ENCODE peak calls at places on chromosomes 12 and 14, in five cellular contexts. One of them, this sample, is unnamed.

GRCh38 chr14:77007975-77008421 is 20.5 kb downstream of the IRF2BPL start:
- DNase-seq in IMR-90: no peak
- DNase-seq in activated T-helper 2 cell treated with anti-CD3 and anti-CD28 coated beads, Interferon-gamma antibody, Interleukin-2, Interleukin-4, amounts not matched to agents 10 μg/mL and 5 μg/mL and 100 μg/mL, durations not matched to agents 14 hours and 24 hours and 36 hours: no peak
- DNase-seq in pulmonary artery endothelial cell: no peak
- DNase-seq in HFFc6: no peak
- DNase-seq in this sample: no peak

GRCh38 chr14:96178674-96179321 is 25.8 kb upstream of the BDKRB2 start:
- DNase-seq in IMR-90: peak; percentile 62
- DNase-seq in activated T-helper 2 cell treated with anti-CD3 and anti-CD28 coated beads, Interferon-gamma antibody, Interleukin-2, Interleukin-4, amounts not matched to agents 10 μg/mL and 5 μg/mL and 100 μg/mL, durations not matched to agents 14 hours and 24 hours and 36 hours: no peak
- DNase-seq in pulmonary artery endothelial cell: no peak
- DNase-seq in HFFc6: no peak
- DNase-seq in this sample: no peak

GRCh38 chr12:12926571-12927071 is 25.3 kb downstream of the GPRC5D start:
- DNase-seq in IMR-90: no peak
- DNase-seq in activated T-helper 2 cell treated with anti-CD3 and anti-CD28 coated beads, Interferon-gamma antibody, Interleukin-2, Interleukin-4, amounts not matched to agents 10 μg/mL and 5 μg/mL and 100 μg/mL, durations not matched to agents 14 hours and 24 hours and 36 hours: no peak
- DNase-seq in pulmonary artery endothelial cell: no peak
- DNase-seq in HFFc6: peak; percentile 26
- DNase-seq in this sample: no peak

GRCh38 chr14:96961895-96962294 is 164.7 kb downstream of the VRK1 start:
- DNase-seq in IMR-90: no peak
- DNase-seq in activated T-helper 2 cell treated with anti-CD3 and anti-CD28 coated beads, Interferon-gamma antibody, Interleukin-2, Interleukin-4, amounts not matched to agents 10 μg/mL and 5 μg/mL and 100 μg/mL, durations not matched to agents 14 hours and 24 hours and 36 hours: no peak
- DNase-seq in pulmonary artery endothelial cell: no peak
- DNase-seq in HFFc6: no peak
- DNase-seq in this sample: no peak

GRCh38 chr12:75908961-75909699 is 122.4 kb downstream of the PHLDA1 start:
- DNase-seq in IMR-90: peak; percentile 82
- DNase-seq in activated T-helper 2 cell treated with anti-CD3 and anti-CD28 coated beads, Interferon-gamma antibody, Interleukin-2, Interleukin-4, amounts not matched to agents 10 μg/mL and 5 μg/mL and 100 μg/mL, durations not matched to agents 14 hours and 24 hours and 36 hours: no peak
- DNase-seq in pulmonary artery endothelial cell: peak; percentile 85
- DNase-seq in HFFc6: peak; percentile 30
- DNase-seq in this sample: peak; percentile 80

GRCh38 chr12:92503029-92503931 is 199.5 kb upstream of the PLEKHG7 start:
- DNase-seq in IMR-90: no peak
- DNase-seq in activated T-helper 2 cell treated with anti-CD3 and anti-CD28 coated beads, Interferon-gamma antibody, Interleukin-2, Interleukin-4, amounts not matched to agents 10 μg/mL and 5 μg/mL and 100 μg/mL, durations not matched to agents 14 hours and 24 hours and 36 hours: no peak
- DNase-seq in pulmonary artery endothelial cell: no peak
- DNase-seq in HFFc6: no peak
- DNase-seq in this sample: no peak

GRCh38 chr12:4293299-4293941 is 19.9 kb downstream of the CCND2 start:
- DNase-seq in IMR-90: no peak
- DNase-seq in activated T-helper 2 cell treated with anti-CD3 and anti-CD28 coated beads, Interferon-gamma antibody, Interleukin-2, Interleukin-4, amounts not matched to agents 10 μg/mL and 5 μg/mL and 100 μg/mL, durations not matched to agents 14 hours and 24 hours and 36 hours: no peak
- DNase-seq in pulmonary artery endothelial cell: no peak
- DNase-seq in HFFc6: no peak
- DNase-seq in this sample: no peak

GRCh38 chr14:75559451-75560187 is 18.8 kb upstream of the FLVCR2 start:
- DNase-seq in IMR-90: peak; percentile 30
- DNase-seq in activated T-helper 2 cell treated with anti-CD3 and anti-CD28 coated beads, Interferon-gamma antibody, Interleukin-2, Interleukin-4, amounts not matched to agents 10 μg/mL and 5 μg/mL and 100 μg/mL, durations not matched to agents 14 hours and 24 hours and 36 hours: peak; percentile 28
- DNase-seq in pulmonary artery endothelial cell: no peak
- DNase-seq in HFFc6: peak; percentile 6
- DNase-seq in this sample: peak; percentile 42

GRCh38 chr12:122886851-122887816 is 8.8 kb downstream of the VPS37B start:
- DNase-seq in IMR-90: peak; percentile 76
- DNase-seq in activated T-helper 2 cell treated with anti-CD3 and anti-CD28 coated beads, Interferon-gamma antibody, Interleukin-2, Interleukin-4, amounts not matched to agents 10 μg/mL and 5 μg/mL and 100 μg/mL, durations not matched to agents 14 hours and 24 hours and 36 hours: no peak
- DNase-seq in pulmonary artery endothelial cell: no peak
- DNase-seq in HFFc6: peak; percentile 43
- DNase-seq in this sample: no peak

GRCh38 chr12:11901687-11902524 is 168.8 kb upstream of the BCL2L14 start:
- DNase-seq in IMR-90: no peak
- DNase-seq in activated T-helper 2 cell treated with anti-CD3 and anti-CD28 coated beads, Interferon-gamma antibody, Interleukin-2, Interleukin-4, amounts not matched to agents 10 μg/mL and 5 μg/mL and 100 μg/mL, durations not matched to agents 14 hours and 24 hours and 36 hours: no peak
- DNase-seq in pulmonary artery endothelial cell: no peak
- DNase-seq in HFFc6: no peak
- DNase-seq in this sample: no peak

GRCh38 chr14:95652171-95652570 is 34.1 kb upstream of the TCL1B start:
- DNase-seq in IMR-90: no peak
- DNase-seq in activated T-helper 2 cell treated with anti-CD3 and anti-CD28 coated beads, Interferon-gamma antibody, Interleukin-2, Interleukin-4, amounts not matched to agents 10 μg/mL and 5 μg/mL and 100 μg/mL, durations not matched to agents 14 hours and 24 hours and 36 hours: no peak
- DNase-seq in pulmonary artery endothelial cell: no peak
- DNase-seq in HFFc6: no peak
- DNase-seq in this sample: no peak

GRCh38 chr12:4850857-4851380 is 58.8 kb upstream of the KCNA1 start:
- DNase-seq in IMR-90: no peak
- DNase-seq in activated T-helper 2 cell treated with anti-CD3 and anti-CD28 coated beads, Interferon-gamma antibody, Interleukin-2, Interleukin-4, amounts not matched to agents 10 μg/mL and 5 μg/mL and 100 μg/mL, durations not matched to agents 14 hours and 24 hours and 36 hours: no peak
- DNase-seq in pulmonary artery endothelial cell: no peak
- DNase-seq in HFFc6: no peak
- DNase-seq in this sample: no peak

GRCh38 chr12:22733756-22734155 is 108.8 kb downstream of the ETNK1 start:
- DNase-seq in IMR-90: no peak
- DNase-seq in activated T-helper 2 cell treated with anti-CD3 and anti-CD28 coated beads, Interferon-gamma antibody, Interleukin-2, Interleukin-4, amounts not matched to agents 10 μg/mL and 5 μg/mL and 100 μg/mL, durations not matched to agents 14 hours and 24 hours and 36 hours: no peak
- DNase-seq in pulmonary artery endothelial cell: no peak
- DNase-seq in HFFc6: peak; percentile 11
- DNase-seq in this sample: no peak

GRCh38 chr14:58243790-58244555 is 670 bp upstream of the PSMA3 start:
- DNase-seq in IMR-90: no peak
- DNase-seq in activated T-helper 2 cell treated with anti-CD3 and anti-CD28 coated beads, Interferon-gamma antibody, Interleukin-2, Interleukin-4, amounts not matched to agents 10 μg/mL and 5 μg/mL and 100 μg/mL, durations not matched to agents 14 hours and 24 hours and 36 hours: no peak
- DNase-seq in pulmonary artery endothelial cell: no peak
- DNase-seq in HFFc6: no peak
- DNase-seq in this sample: no peak

GRCh38 chr14:72884386-72884785 is 9.5 kb downstream of the DPF3 start:
- DNase-seq in IMR-90: no peak
- DNase-seq in activated T-helper 2 cell treated with anti-CD3 and anti-CD28 coated beads, Interferon-gamma antibody, Interleukin-2, Interleukin-4, amounts not matched to agents 10 μg/mL and 5 μg/mL and 100 μg/mL, durations not matched to agents 14 hours and 24 hours and 36 hours: no peak
- DNase-seq in pulmonary artery endothelial cell: no peak
- DNase-seq in HFFc6: no peak
- DNase-seq in this sample: no peak

GRCh38 chr14:98694541-98694940 is 577.5 kb downstream of the BCL11B start:
- DNase-seq in IMR-90: no peak
- DNase-seq in activated T-helper 2 cell treated with anti-CD3 and anti-CD28 coated beads, Interferon-gamma antibody, Interleukin-2, Interleukin-4, amounts not matched to agents 10 μg/mL and 5 μg/mL and 100 μg/mL, durations not matched to agents 14 hours and 24 hours and 36 hours: no peak
- DNase-seq in pulmonary artery endothelial cell: no peak
- DNase-seq in HFFc6: no peak
- DNase-seq in this sample: no peak

GRCh38 chr12:114395755-114396152 is 10.2 kb downstream of the TBX5 start:
- DNase-seq in IMR-90: peak; percentile 90
- DNase-seq in activated T-helper 2 cell treated with anti-CD3 and anti-CD28 coated beads, Interferon-gamma antibody, Interleukin-2, Interleukin-4, amounts not matched to agents 10 μg/mL and 5 μg/mL and 100 μg/mL, durations not matched to agents 14 hours and 24 hours and 36 hours: no peak
- DNase-seq in pulmonary artery endothelial cell: no peak
- DNase-seq in HFFc6: peak; percentile 94
- DNase-seq in this sample: no peak

GRCh38 chr12:6061661-6062060 is 62.8 kb downstream of the VWF start:
- DNase-seq in IMR-90: peak; percentile 70
- DNase-seq in activated T-helper 2 cell treated with anti-CD3 and anti-CD28 coated beads, Interferon-gamma antibody, Interleukin-2, Interleukin-4, amounts not matched to agents 10 μg/mL and 5 μg/mL and 100 μg/mL, durations not matched to agents 14 hours and 24 hours and 36 hours: no peak
- DNase-seq in pulmonary artery endothelial cell: no peak
- DNase-seq in HFFc6: peak; percentile 25
- DNase-seq in this sample: no peak

GRCh38 chr14:49621114-49621881 is 699 bp downstream of the MGAT2 start:
- DNase-seq in IMR-90: peak; percentile 28
- DNase-seq in activated T-helper 2 cell treated with anti-CD3 and anti-CD28 coated beads, Interferon-gamma antibody, Interleukin-2, Interleukin-4, amounts not matched to agents 10 μg/mL and 5 μg/mL and 100 μg/mL, durations not matched to agents 14 hours and 24 hours and 36 hours: no peak
- DNase-seq in pulmonary artery endothelial cell: peak; percentile 26
- DNase-seq in HFFc6: peak; percentile 40
- DNase-seq in this sample: peak; percentile 84

GRCh38 chr12:124867389-124867930 is 3.8 kb upstream of the SCARB1 start:
- DNase-seq in IMR-90: peak; percentile 81
- DNase-seq in activated T-helper 2 cell treated with anti-CD3 and anti-CD28 coated beads, Interferon-gamma antibody, Interleukin-2, Interleukin-4, amounts not matched to agents 10 μg/mL and 5 μg/mL and 100 μg/mL, durations not matched to agents 14 hours and 24 hours and 36 hours: no peak
- DNase-seq in pulmonary artery endothelial cell: no peak
- DNase-seq in HFFc6: peak; percentile 31
- DNase-seq in this sample: no peak

GRCh38 chr14:78535041-78535440 is 364.9 kb downstream of the NRXN3 start:
- DNase-seq in IMR-90: no peak
- DNase-seq in activated T-helper 2 cell treated with anti-CD3 and anti-CD28 coated beads, Interferon-gamma antibody, Interleukin-2, Interleukin-4, amounts not matched to agents 10 μg/mL and 5 μg/mL and 100 μg/mL, durations not matched to agents 14 hours and 24 hours and 36 hours: no peak
- DNase-seq in pulmonary artery endothelial cell: no peak
- DNase-seq in HFFc6: no peak
- DNase-seq in this sample: no peak

GRCh38 chr12:106782619-106783018 is 8.1 kb downstream of the RIC8B start:
- DNase-seq in IMR-90: no peak
- DNase-seq in activated T-helper 2 cell treated with anti-CD3 and anti-CD28 coated beads, Interferon-gamma antibody, Interleukin-2, Interleukin-4, amounts not matched to agents 10 μg/mL and 5 μg/mL and 100 μg/mL, durations not matched to agents 14 hours and 24 hours and 36 hours: no peak
- DNase-seq in pulmonary artery endothelial cell: no peak
- DNase-seq in HFFc6: no peak
- DNase-seq in this sample: no peak

GRCh38 chr14:39432619-39433451 is 602 bp upstream of the FBXO33 start:
- DNase-seq in IMR-90: peak; percentile 65
- DNase-seq in activated T-helper 2 cell treated with anti-CD3 and anti-CD28 coated beads, Interferon-gamma antibody, Interleukin-2, Interleukin-4, amounts not matched to agents 10 μg/mL and 5 μg/mL and 100 μg/mL, durations not matched to agents 14 hours and 24 hours and 36 hours: peak; percentile 73
- DNase-seq in pulmonary artery endothelial cell: no peak
- DNase-seq in HFFc6: peak; percentile 70
- DNase-seq in this sample: peak; percentile 92

GRCh38 chr14:49895480-49895879 is 2.6 kb downstream of the ARF6 start:
- DNase-seq in IMR-90: no peak
- DNase-seq in activated T-helper 2 cell treated with anti-CD3 and anti-CD28 coated beads, Interferon-gamma antibody, Interleukin-2, Interleukin-4, amounts not matched to agents 10 μg/mL and 5 μg/mL and 100 μg/mL, durations not matched to agents 14 hours and 24 hours and 36 hours: no peak
- DNase-seq in pulmonary artery endothelial cell: no peak
- DNase-seq in HFFc6: no peak
- DNase-seq in this sample: no peak

GRCh38 chr12:122106891-122107660 is 28.5 kb downstream of the MLXIP start:
- DNase-seq in IMR-90: peak; percentile 77
- DNase-seq in activated T-helper 2 cell treated with anti-CD3 and anti-CD28 coated beads, Interferon-gamma antibody, Interleukin-2, Interleukin-4, amounts not matched to agents 10 μg/mL and 5 μg/mL and 100 μg/mL, durations not matched to agents 14 hours and 24 hours and 36 hours: no peak
- DNase-seq in pulmonary artery endothelial cell: no peak
- DNase-seq in HFFc6: peak; percentile 57
- DNase-seq in this sample: peak; percentile 60

GRCh38 chr12:21559855-21560569 is 33.9 kb downstream of the SPX start:
- DNase-seq in IMR-90: peak; percentile 53
- DNase-seq in activated T-helper 2 cell treated with anti-CD3 and anti-CD28 coated beads, Interferon-gamma antibody, Interleukin-2, Interleukin-4, amounts not matched to agents 10 μg/mL and 5 μg/mL and 100 μg/mL, durations not matched to agents 14 hours and 24 hours and 36 hours: no peak
- DNase-seq in pulmonary artery endothelial cell: no peak
- DNase-seq in HFFc6: no peak
- DNase-seq in this sample: no peak

GRCh38 chr14:97791906-97792305 is 994.7 kb downstream of the VRK1 start:
- DNase-seq in IMR-90: no peak
- DNase-seq in activated T-helper 2 cell treated with anti-CD3 and anti-CD28 coated beads, Interferon-gamma antibody, Interleukin-2, Interleukin-4, amounts not matched to agents 10 μg/mL and 5 μg/mL and 100 μg/mL, durations not matched to agents 14 hours and 24 hours and 36 hours: no peak
- DNase-seq in pulmonary artery endothelial cell: no peak
- DNase-seq in HFFc6: no peak
- DNase-seq in this sample: no peak

GRCh38 chr12:5908251-5908650 is 36.8 kb downstream of the ANO2 start:
- DNase-seq in IMR-90: no peak
- DNase-seq in activated T-helper 2 cell treated with anti-CD3 and anti-CD28 coated beads, Interferon-gamma antibody, Interleukin-2, Interleukin-4, amounts not matched to agents 10 μg/mL and 5 μg/mL and 100 μg/mL, durations not matched to agents 14 hours and 24 hours and 36 hours: no peak
- DNase-seq in pulmonary artery endothelial cell: no peak
- DNase-seq in HFFc6: no peak
- DNase-seq in this sample: no peak

GRCh38 chr14:75845136-75845804 is 136.5 kb downstream of the TGFB3 start:
- DNase-seq in IMR-90: no peak
- DNase-seq in activated T-helper 2 cell treated with anti-CD3 and anti-CD28 coated beads, Interferon-gamma antibody, Interleukin-2, Interleukin-4, amounts not matched to agents 10 μg/mL and 5 μg/mL and 100 μg/mL, durations not matched to agents 14 hours and 24 hours and 36 hours: no peak
- DNase-seq in pulmonary artery endothelial cell: no peak
- DNase-seq in HFFc6: no peak
- DNase-seq in this sample: no peak

GRCh38 chr12:113314121-113314529 is 20.8 kb downstream of the SLC8B1 start:
- DNase-seq in IMR-90: peak; percentile 38
- DNase-seq in activated T-helper 2 cell treated with anti-CD3 and anti-CD28 coated beads, Interferon-gamma antibody, Interleukin-2, Interleukin-4, amounts not matched to agents 10 μg/mL and 5 μg/mL and 100 μg/mL, durations not matched to agents 14 hours and 24 hours and 36 hours: no peak
- DNase-seq in pulmonary artery endothelial cell: no peak
- DNase-seq in HFFc6: no peak
- DNase-seq in this sample: no peak

GRCh38 chr14:75709207-75709812 is 48.3 kb downstream of the TTLL5 start:
- DNase-seq in IMR-90: peak; percentile 88
- DNase-seq in activated T-helper 2 cell treated with anti-CD3 and anti-CD28 coated beads, Interferon-gamma antibody, Interleukin-2, Interleukin-4, amounts not matched to agents 10 μg/mL and 5 μg/mL and 100 μg/mL, durations not matched to agents 14 hours and 24 hours and 36 hours: peak; percentile 34
- DNase-seq in pulmonary artery endothelial cell: no peak
- DNase-seq in HFFc6: peak; percentile 76
- DNase-seq in this sample: peak; percentile 80

GRCh38 chr14:90344920-90345557 is 13.3 kb upstream of the NRDE2 start:
- DNase-seq in IMR-90: peak; percentile 11
- DNase-seq in activated T-helper 2 cell treated with anti-CD3 and anti-CD28 coated beads, Interferon-gamma antibody, Interleukin-2, Interleukin-4, amounts not matched to agents 10 μg/mL and 5 μg/mL and 100 μg/mL, durations not matched to agents 14 hours and 24 hours and 36 hours: no peak
- DNase-seq in pulmonary artery endothelial cell: no peak
- DNase-seq in HFFc6: no peak
- DNase-seq in this sample: no peak